ENCODE peak calls at places on chromosome X, in eight cellular contexts. I is heart right ventricle, S is posterior vena cava, M is hippocampal formation, A is AG09319, Q is endothelial cell of umbilical vein, F is brain microvascular endothelial cell, L is mucosa of descending colon. V is an unnamed sample.

GRCh38 chrX:128728943-128729342 is 676.7 kb upstream of the ACTRT1 start:
- DNase-seq in Q (no peak), A (no peak), S (no peak), M (no peak), F (no peak), L (no peak), I (no peak), V (no peak)

GRCh38 chrX:44935640-44936039 is 62.7 kb downstream of the KDM6A start:
- DNase-seq in Q (no peak), I (no peak), S (no peak), F (no peak), M (no peak), L (no peak), A (no peak), V (no peak)

GRCh38 chrX:66150188-66150587 is 13.9 kb upstream of the HEPH start:
- DNase-seq in F (no peak), M (no peak), I (no peak), L (no peak), S (no peak), Q (no peak), A (no peak), V (no peak)

GRCh38 chrX:47690175-47690574 is 31.2 kb upstream of the UXT start:
- DNase-seq in S (no peak), A (no peak), I (no peak), Q (no peak), L (no peak), M (no peak), F (no peak), V (no peak)

GRCh38 chrX:7192871-7193270 is 44.9 kb upstream of the PUDP start:
- DNase-seq in Q (no peak), F (no peak), I (no peak), S (no peak), M (no peak), L (no peak), A (no peak), V (no peak)

GRCh38 chrX:17038277-17038676 is 91.8 kb downstream of the REPS2 start:
- DNase-seq in L (no peak), S (no peak), A (no peak), I (no peak), F (no peak), Q (no peak), M (no peak), V (no peak)

GRCh38 chrX:29690061-29690460 is 525.3 kb upstream of the MAGEB2 start:
- DNase-seq in Q (peak), M (no peak), F (peak), S (no peak), L (no peak), I (no peak), A (no peak), V (no peak)

GRCh38 chrX:63350551-63350950 is 581 bp downstream of the SPIN4 start:
- DNase-seq in L (peak), Q (peak), F (no peak), A (no peak), I (peak), S (no peak), M (no peak), V (peak)

GRCh38 chrX:136850441-136851175 is 29.9 kb downstream of the RBMX start:
- DNase-seq in Q (peak), A (no peak), M (no peak), S (no peak), I (no peak), L (no peak), F (no peak), V (no peak)

GRCh38 chrX:30793767-30794103 is 95.3 kb downstream of the TAB3 start:
- DNase-seq in L (no peak), F (no peak), Q (no peak), S (no peak), A (no peak), M (no peak), I (no peak), V (no peak)

GRCh38 chrX:115324194-115324593 is 34.7 kb downstream of the LUZP4 start:
- DNase-seq in A (no peak), Q (peak), F (peak), S (no peak), L (peak), M (no peak), I (peak), V (no peak)

GRCh38 chrX:106903291-106903820 is at the start of gene RIPPLY1:
- DNase-seq in L (no peak), Q (no peak), S (no peak), F (no peak), I (no peak), A (no peak), M (no peak), V (no peak)

GRCh38 chrX:155086202-155086840 is 15.0 kb downstream of the BRCC3 start:
- DNase-seq in I (peak), F (no peak), A (no peak), M (no peak), Q (no peak), S (no peak), L (peak), V (peak)

V was measured in activated CD4-positive, alpha-beta memory T cell treated with anti-CD3 and anti-CD28 coated beads for 36 hours.